ENCODE peak calls at places on chromosomes 2 and 18, in eight cellular contexts. G, M, P, D, E, R, K and B are unnamed samples.

GRCh38 chr2:240235149-240235803 is 94.8 kb upstream of the OTOS start:
- DNase-seq in G (no peak), K (no peak), R (peak; percentile 21), D (no peak), M (no peak), P (no peak), E (no peak), B (peak; percentile 14)

GRCh38 chr2:109432421-109432820 is 181.3 kb downstream of the SEPTIN10 start:
- DNase-seq in D (no peak), P (no peak), K (no peak), G (no peak), E (no peak), M (no peak), R (no peak), B (no peak)

GRCh38 chr18:62198259-62198658 is 11.2 kb downstream of the RELCH start:
- DNase-seq in R (no peak), E (no peak), G (no peak), K (no peak), M (no peak), D (no peak), P (no peak), B (no peak)

GRCh38 chr2:30026091-30027055 is 105.0 kb upstream of the ALK start:
- DNase-seq in M (peak; percentile 76), E (peak; percentile 10), R (peak; percentile 25), D (no peak), P (peak; percentile 11), G (peak; percentile 33), K (peak; percentile 34), B (no peak)

GRCh38 chr18:79553696-79554095 is 125.9 kb upstream of the CTDP1 start:
- DNase-seq in M (no peak), R (peak; percentile 4), P (no peak), E (no peak), G (no peak), D (no peak), K (no peak), B (no peak)

GRCh38 chr2:42800981-42801380 is 8.6 kb upstream of the HAAO start:
- DNase-seq in P (no peak), G (no peak), K (no peak), E (no peak), R (no peak), M (no peak), D (no peak), B (no peak)

GRCh38 chr2:74834806-74835755 is 1.2 kb downstream of the HK2 start:
- DNase-seq in D (peak; percentile 73), P (no peak), K (no peak), M (peak; percentile 49), R (peak; percentile 45), E (peak; percentile 65), G (peak; percentile 25), B (peak; percentile 69)

GRCh38 chr2:140436956-140437355 is 1656.8 kb upstream of the NXPH2 start:
- DNase-seq in R (no peak), K (no peak), D (no peak), P (no peak), G (no peak), M (no peak), E (no peak), B (no peak)

GRCh38 chr2:48717826-48718225 is 37.7 kb downstream of the LHCGR start:
- DNase-seq in G (no peak), E (no peak), K (no peak), P (no peak), D (no peak), M (no peak), R (no peak), B (no peak)

GRCh38 chr2:176088048-176088936 is 4.2 kb upstream of the HOXD13 start:
- DNase-seq in R (no peak), E (peak; percentile 59), D (no peak), G (peak; percentile 68), P (peak; percentile 62), M (no peak), K (peak; percentile 11), B (peak; percentile 66)

GRCh38 chr2:65220432-65221131 is 7.0 kb upstream of the ACTR2 start:
- DNase-seq in R (no peak), E (no peak), D (no peak), G (no peak), P (no peak), K (no peak), M (no peak), B (no peak)

GRCh38 chr2:118693287-118693822 is 154.1 kb downstream of the EN1 start:
- DNase-seq in D (no peak), M (no peak), P (no peak), K (no peak), G (no peak), R (no peak), E (no peak), B (no peak)

GRCh38 chr18:46374850-46375249 is 270.7 kb downstream of the HAUS1 start:
- DNase-seq in P (no peak), D (no peak), K (no peak), R (no peak), E (no peak), M (no peak), G (no peak), B (no peak)

GRCh38 chr18:9454061-9454703 is 21.1 kb upstream of the RALBP1 start:
- DNase-seq in E (no peak), G (no peak), D (no peak), R (no peak), M (no peak), P (no peak), K (no peak), B (no peak)

GRCh38 chr2:94999431-94999883 is 26.1 kb upstream of the MAL start:
- DNase-seq in R (no peak), E (no peak), M (no peak), K (no peak), D (no peak), P (no peak), G (no peak), B (no peak)

GRCh38 chr2:201854221-201854801 is 48.0 kb downstream of the CDK15 start:
- DNase-seq in G (no peak), E (no peak), M (no peak), R (no peak), D (no peak), P (no peak), K (no peak), B (no peak)

GRCh38 chr2:169868951-169869350 is 41.7 kb downstream of the UBR3 start:
- DNase-seq in E (no peak), G (no peak), P (no peak), D (no peak), M (no peak), K (no peak), R (no peak), B (no peak)

GRCh38 chr18:75544496-75544895 is 117.0 kb upstream of the SMIM21 start:
- DNase-seq in G (no peak), D (no peak), E (no peak), K (no peak), R (no peak), P (no peak), M (no peak), B (no peak)

GRCh38 chr2:145199052-145199451 is 679.1 kb upstream of the ZEB2 start:
- DNase-seq in E (no peak), P (no peak), G (no peak), K (no peak), R (no peak), M (no peak), D (no peak), B (no peak)

GRCh38 chr18:8288447-8289213 is 320.6 kb upstream of the RAB12 start:
- DNase-seq in P (no peak), E (no peak), M (no peak), R (peak; percentile 28), K (no peak), D (no peak), G (no peak), B (no peak)

GRCh38 chr2:172109670-172110421 is 7.1 kb upstream of the DLX2 start:
- DNase-seq in D (no peak), P (no peak), E (no peak), R (no peak), M (no peak), G (no peak), K (no peak), B (no peak)

GRCh38 chr18:49898421-49898820 is 85.1 kb upstream of the ACAA2 start:
- DNase-seq in E (peak; percentile 24), R (peak; percentile 52), M (peak; percentile 27), G (peak; percentile 58), K (no peak), D (peak; percentile 13), P (no peak), B (peak; percentile 58)

GRCh38 chr18:53971331-53971730 is 253.1 kb downstream of the MBD2 start:
- DNase-seq in P (no peak), D (no peak), K (no peak), R (no peak), E (no peak), M (no peak), G (no peak), B (no peak)

GRCh38 chr2:72085513-72085912 is 62.1 kb downstream of the CYP26B1 start:
- DNase-seq in K (no peak), G (no peak), E (no peak), D (no peak), P (no peak), R (no peak), M (no peak), B (no peak)

GRCh38 chr18:76710646-76711520 is 111.5 kb upstream of the ZNF236 start:
- DNase-seq in E (no peak), G (no peak), K (no peak), R (no peak), M (no peak), P (no peak), D (no peak), B (no peak)

GRCh38 chr2:179129574-179130238 is 79.8 kb upstream of the CCDC141 start:
- DNase-seq in M (peak; percentile 8), G (peak; percentile 17), D (no peak), P (no peak), E (no peak), R (no peak), K (no peak), B (no peak)

GRCh38 chr18:1392865-1393734 is 488.4 kb downstream of the ADCYAP1 start:
- DNase-seq in R (no peak), K (no peak), M (no peak), E (no peak), G (no peak), D (no peak), P (no peak), B (no peak)

GRCh38 chr2:181116251-181116650 is 135.8 kb downstream of the UBE2E3 start:
- DNase-seq in R (no peak), K (no peak), M (no peak), D (no peak), G (no peak), E (no peak), P (no peak), B (no peak)